ENCODE peak calls at places on chromosomes 2 and 18, in four cellular contexts. E is choroid plexus epithelial cell, V is MM.1S, W is dorsolateral prefrontal cortex. I is an unnamed sample.

GRCh38 chr2:158100411-158100810 is 1.3 kb upstream of the UPP2 start:
- DNase-seq in E (no peak), V (no peak), W (no peak), I (no peak)

GRCh38 chr2:9596621-9597311 is 34.0 kb downstream of the YWHAQ start:
- DNase-seq in E (no peak), V (no peak), W (no peak), I (no peak)

GRCh38 chr2:132837764-132838163 is 167.8 kb upstream of the LYPD1 start:
- DNase-seq in E (no peak), V (no peak), W (no peak), I (no peak)

GRCh38 chr2:119350311-119350998 is 16.2 kb downstream of the C2orf76 start:
- DNase-seq in E (no peak), V (no peak), W (no peak), I (no peak)

GRCh38 chr2:230472619-230473018 is 56.6 kb downstream of the SP100 start:
- DNase-seq in E (peak; percentile 54), V (no peak), W (no peak), I (peak; percentile 52)

GRCh38 chr2:14199040-14199439 is 433.5 kb upstream of the LRATD1 start:
- DNase-seq in E (peak; percentile 16), V (no peak), W (no peak), I (no peak)

GRCh38 chr2:88692187-88692586 is 714 bp downstream of the RPIA start:
- DNase-seq in E (peak; percentile 16), V (peak; percentile 50), W (peak; percentile 6), I (no peak)

GRCh38 chr2:191653669-191654402 is 24.1 kb upstream of the NABP1 start:
- DNase-seq in E (no peak), V (no peak), W (no peak), I (no peak)

GRCh38 chr18:48997985-48998831 is 47.4 kb upstream of the SMAD7 start:
- DNase-seq in E (peak; percentile 96), V (no peak), W (peak; percentile 63), I (peak; percentile 98)

GRCh38 chr2:178404380-178404767 is 46.6 kb downstream of the PRKRA start:
- DNase-seq in E (peak; percentile 78), V (peak; percentile 95), W (no peak), I (peak; percentile 73)

GRCh38 chr2:62485780-62486765 is 19.9 kb downstream of the TMEM17 start:
- DNase-seq in E (peak; percentile 44), V (no peak), W (no peak), I (no peak)

GRCh38 chr2:88086401-88086800 is 18.8 kb downstream of the SMYD1 start:
- DNase-seq in E (no peak), V (no peak), W (no peak), I (no peak)

GRCh38 chr2:178238144-178238521 is 43.8 kb downstream of the OSBPL6 start:
- DNase-seq in E (peak; percentile 58), V (no peak), W (no peak), I (no peak)

DNA sequence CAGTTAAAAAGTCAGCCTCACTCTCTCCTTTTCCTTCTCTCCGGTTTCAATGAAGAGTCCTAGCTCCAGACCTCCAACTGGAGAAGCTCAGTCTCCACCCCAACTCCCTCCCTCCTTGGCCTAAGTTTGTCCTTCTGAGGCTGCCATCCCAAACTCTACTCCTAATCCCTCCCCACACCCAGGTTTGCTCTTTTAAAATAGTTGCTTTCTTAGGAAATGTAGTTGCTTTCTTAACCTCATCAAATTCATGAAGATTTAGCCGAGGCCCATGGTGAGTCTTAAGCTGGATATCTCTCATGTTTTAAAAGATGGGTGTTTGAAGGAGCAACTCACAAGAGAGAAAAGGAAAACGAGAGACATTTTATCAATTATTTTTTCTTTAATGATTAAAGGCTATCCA is 937 bp upstream of the LANCL1 start:
- DNase-seq in E (peak; percentile 79), V (peak; percentile 38), W (peak; percentile 39), I (peak; percentile 45)
- H3K4me3 ChIP-seq in E (peak overlapping the region; percentile 86), V (peak overlapping the region; percentile 89), W (no peak overlapping the region), I (peak overlapping the region; percentile 74)

DNA sequence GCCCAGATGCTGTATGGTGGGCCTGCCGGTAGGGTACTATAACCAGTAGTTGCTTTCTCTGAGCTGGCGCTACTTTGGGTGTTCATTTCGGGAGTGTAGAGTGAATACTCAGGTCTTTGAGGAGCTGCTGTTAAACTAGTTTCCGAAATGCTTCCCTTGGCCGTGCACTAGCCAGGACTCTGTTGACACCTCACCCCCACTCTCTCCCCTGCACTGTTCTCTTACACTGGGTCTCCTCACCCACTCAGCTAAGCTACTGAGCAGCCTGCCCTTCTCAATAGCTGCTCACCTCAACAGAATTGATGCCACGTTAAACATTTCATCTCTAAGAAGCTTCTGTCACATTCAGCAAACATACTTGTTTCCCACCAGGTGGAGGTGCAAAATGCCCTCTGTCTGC is 86.9 kb downstream of the RAPGEF4 start:
- DNase-seq in E (no peak), V (no peak), W (no peak), I (no peak)
- H3K4me3 ChIP-seq in E (no peak overlapping the region), V (no peak overlapping the region), W (peak overlapping the region; percentile 4), I (no peak overlapping the region)

GRCh38 chr2:112181571-112182290 is 43.5 kb downstream of the FBLN7 start:
- DNase-seq in E (no peak), V (no peak), W (no peak), I (no peak)
- H3K4me3 ChIP-seq in E (no peak overlapping the region), V (no peak overlapping the region), W (no peak overlapping the region), I (no peak overlapping the region)

GRCh38 chr2:168889635-168890005 is 610 bp downstream of the SPC25 start:
- DNase-seq in E (no peak), V (peak; percentile 8), W (no peak), I (no peak)
- H3K4me3 ChIP-seq in E (peak overlapping the region; percentile 85), V (peak overlapping the region; percentile 74), W (peak overlapping the region; percentile 81), I (peak overlapping the region; percentile 68)

GRCh38 chr2:210954508-210954907 is 398.1 kb downstream of the CPS1 start:
- DNase-seq in E (no peak), V (no peak), W (no peak), I (no peak)
- H3K4me3 ChIP-seq in E (no peak overlapping the region), V (no peak overlapping the region), W (no peak overlapping the region), I (no peak overlapping the region)

DNA sequence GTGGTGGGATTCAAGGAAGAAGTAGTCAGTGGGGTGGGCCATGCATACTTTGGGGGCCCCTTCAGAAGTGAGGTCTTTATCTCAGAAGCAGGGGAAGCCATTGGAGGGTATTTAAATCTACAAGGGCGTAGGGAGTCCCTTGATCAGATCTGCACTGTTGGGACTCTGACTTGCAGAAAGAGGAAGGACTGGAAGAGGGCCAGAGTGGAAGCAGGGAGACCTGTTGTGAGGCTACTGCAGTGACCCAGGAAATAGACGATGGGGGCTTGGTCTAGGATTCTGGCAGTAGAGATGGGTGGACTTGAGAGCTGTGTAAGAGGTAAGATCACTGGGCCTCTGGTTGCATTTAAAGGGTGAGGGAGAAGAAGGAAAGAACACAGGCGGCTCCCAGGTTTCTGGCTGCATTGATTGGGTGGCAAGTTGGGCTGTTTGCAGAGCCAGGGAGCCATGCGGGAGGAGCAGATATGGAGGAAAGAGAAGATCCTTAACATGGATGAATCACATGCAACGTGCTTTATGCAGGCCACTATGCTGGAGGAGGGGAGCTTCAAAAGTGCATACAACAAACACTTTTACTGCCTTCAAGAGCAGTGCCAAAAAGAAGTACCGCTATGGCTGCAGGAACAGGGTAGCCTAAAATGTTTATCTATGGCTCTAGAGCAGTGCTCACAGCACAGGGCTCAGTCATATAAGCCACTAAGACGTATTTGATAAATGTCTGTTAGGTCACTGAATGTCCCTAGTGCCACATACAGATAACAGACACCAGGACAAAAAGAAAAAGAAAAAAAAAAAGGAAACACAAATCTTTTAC is 2.3 kb downstream of the SFXN5 start:
- DNase-seq in E (no peak), V (no peak), W (no peak), I (peak; percentile 18)
- H3K4me3 ChIP-seq in E (peak overlapping the region; percentile 90), V (peak overlapping the region; percentile 94), W (peak overlapping the region; percentile 89), I (peak overlapping the region; percentile 75)